ENCODE peak calls at places on chromosome X, in four cellular contexts. O is OCI-LY7; N is stimulated activated CD8-positive, alpha-beta memory T cell treated with anti-CD3 and anti-CD28 coated beads, Interleukin-4, amount 100 ng/mL, for 1 hour; X is T-helper 2 cell. T is an unnamed sample.

GRCh38 chrX:130769835-130770234 is 133.2 kb downstream of the ENOX2 start:
- DNase-seq in O (no peak), N (no peak), X (no peak), T (no peak)

GRCh38 chrX:83008415-83008814 is 499.7 kb upstream of the POU3F4 start:
- DNase-seq in O (peak), N (no peak), X (no peak), T (no peak)

GRCh38 chrX:69616520-69617203 is 749 bp downstream of the EDA start:
- DNase-seq in O (no peak), N (no peak), X (no peak), T (no peak)

GRCh38 chrX:130770615-130771014 is 132.4 kb downstream of the ENOX2 start:
- DNase-seq in O (no peak), N (no peak), X (no peak), T (no peak)

GRCh38 chrX:17412692-17413091 is 37.7 kb downstream of the NHS start:
- DNase-seq in O (no peak), N (no peak), X (no peak), T (no peak)

GRCh38 chrX:139889760-139890159 is 43.1 kb downstream of the ATP11C start:
- DNase-seq in O (no peak), N (no peak), X (no peak), T (no peak)

GRCh38 chrX:1649623-1650022 is 34.8 kb downstream of the ASMT start:
- DNase-seq in O (no peak), N (no peak), X (no peak), T (no peak)

GRCh38 chrX:130896026-130896425 is 7.0 kb downstream of the ENOX2 start:
- DNase-seq in O (no peak), N (no peak), X (no peak), T (no peak)

GRCh38 chrX:71615954-71616353 is 2.4 kb downstream of the CXCR3 start:
- DNase-seq in O (no peak), N (no peak), X (no peak), T (no peak)

GRCh38 chrX:127128282-127128681 is 308.8 kb downstream of the PRR32 start:
- DNase-seq in O (no peak), N (no peak), X (no peak), T (no peak)

GRCh38 chrX:3527811-3528210 is 181.4 kb upstream of the MXRA5 start:
- DNase-seq in O (no peak), N (no peak), X (no peak), T (no peak)

GRCh38 chrX:47380268-47380667 is 9.9 kb downstream of the ZNF157 start:
- DNase-seq in O (no peak), N (peak), X (peak), T (peak)

GRCh38 chrX:111348363-111348927 is 63.5 kb downstream of the DCX start:
- DNase-seq in O (no peak), N (no peak), X (no peak), T (no peak)

GRCh38 chrX:3345281-3346081 is 971 bp downstream of the MXRA5 start:
- DNase-seq in O (no peak), N (no peak), X (no peak), T (no peak)

GRCh38 chrX:9656277-9656676 is 109.4 kb downstream of the GPR143 start:
- DNase-seq in O (no peak), N (no peak), X (no peak), T (no peak)

GRCh38 chrX:54928876-54929275 is 8.3 kb downstream of the TRO start:
- DNase-seq in O (no peak), N (no peak), X (no peak), T (no peak)

GRCh38 chrX:38426785-38427184 is 74.4 kb downstream of the OTC start:
- DNase-seq in O (no peak), N (no peak), X (no peak), T (no peak)

GRCh38 chrX:151359931-151360871 is 36.8 kb upstream of the VMA21 start:
- DNase-seq in O (peak), N (peak), X (no peak), T (peak)

GRCh38 chrX:45622538-45622937 is 421.9 kb upstream of the DIPK2B start:
- DNase-seq in O (no peak), N (no peak), X (no peak), T (no peak)

GRCh38 chrX:21963736-21964135 is 23.2 kb downstream of the SMS start:
- DNase-seq in O (no peak), N (no peak), X (no peak), T (no peak)

GRCh38 chrX:97057349-97057909 is 173.7 kb downstream of the RPA4 start:
- DNase-seq in O (no peak), N (no peak), X (no peak), T (no peak)

GRCh38 chrX:44829836-44830235 is 14.0 kb upstream of the DUSP21 start:
- DNase-seq in O (no peak), N (no peak), X (no peak), T (no peak)

GRCh38 chrX:155028749-155029360 is 2.2 kb downstream of the FUNDC2 start:
- DNase-seq in O (no peak), N (no peak), X (no peak), T (no peak)